ENCODE peak calls at places on chromosome 1, in five cellular contexts. One of them, this sample, is unnamed.

GRCh38 chr1:167453156-167453555 is 65.2 kb downstream of the CD247 start:
- DNase-seq in lower lobe of right lung: no peak
- DNase-seq in adrenal gland: peak; percentile 45
- DNase-seq in CD8-positive, alpha-beta memory T cell: no peak
- DNase-seq in A673: no peak
- DNase-seq in this sample: peak; percentile 25

GRCh38 chr1:1426496-1426960 is 5.5 kb upstream of the ANKRD65 start:
- DNase-seq in A673: no peak
- DNase-seq in lower lobe of right lung: no peak
- DNase-seq in adrenal gland: no peak
- DNase-seq in CD8-positive, alpha-beta memory T cell: no peak
- DNase-seq in this sample: no peak

GRCh38 chr1:110130113-110130591 is 17.9 kb downstream of the UBL4B start:
- DNase-seq in CD8-positive, alpha-beta memory T cell: no peak
- DNase-seq in A673: no peak
- DNase-seq in adrenal gland: no peak
- DNase-seq in lower lobe of right lung: no peak
- DNase-seq in this sample: no peak

GRCh38 chr1:181128592-181129497 is 40.3 kb downstream of the IER5 start:
- DNase-seq in adrenal gland: no peak
- DNase-seq in A673: peak; percentile 77
- DNase-seq in lower lobe of right lung: peak; percentile 85
- DNase-seq in CD8-positive, alpha-beta memory T cell: no peak
- DNase-seq in this sample: no peak

GRCh38 chr1:167616521-167616920 is 13.5 kb upstream of the RCSD1 start:
- DNase-seq in CD8-positive, alpha-beta memory T cell: no peak
- DNase-seq in adrenal gland: no peak
- DNase-seq in A673: no peak
- DNase-seq in lower lobe of right lung: no peak
- DNase-seq in this sample: no peak

GRCh38 chr1:162722036-162722435 is 68.5 kb upstream of the HSD17B7 start:
- DNase-seq in lower lobe of right lung: no peak
- DNase-seq in adrenal gland: no peak
- DNase-seq in CD8-positive, alpha-beta memory T cell: no peak
- DNase-seq in A673: no peak
- DNase-seq in this sample: no peak

GRCh38 chr1:174743654-174744561 is 255.8 kb upstream of the CACYBP start:
- DNase-seq in A673: peak; percentile 60
- DNase-seq in adrenal gland: no peak
- DNase-seq in lower lobe of right lung: no peak
- DNase-seq in CD8-positive, alpha-beta memory T cell: no peak
- DNase-seq in this sample: peak; percentile 47

GRCh38 chr1:54798206-54798605 is 2.9 kb downstream of the TTC22 start:
- DNase-seq in lower lobe of right lung: no peak
- DNase-seq in adrenal gland: no peak
- DNase-seq in A673: no peak
- DNase-seq in CD8-positive, alpha-beta memory T cell: no peak
- DNase-seq in this sample: peak; percentile 82

GRCh38 chr1:53414632-53415031 is 44.6 kb upstream of the DMRTB1 start:
- DNase-seq in lower lobe of right lung: no peak
- DNase-seq in CD8-positive, alpha-beta memory T cell: no peak
- DNase-seq in A673: no peak
- DNase-seq in adrenal gland: no peak
- DNase-seq in this sample: no peak

GRCh38 chr1:12433323-12434053 is 184.5 kb downstream of the DHRS3 start:
- DNase-seq in lower lobe of right lung: no peak
- DNase-seq in CD8-positive, alpha-beta memory T cell: no peak
- DNase-seq in A673: peak; percentile 69
- DNase-seq in adrenal gland: peak; percentile 31
- DNase-seq in this sample: peak; percentile 82

GRCh38 chr1:172795741-172796140 is 136.8 kb downstream of the FASLG start:
- DNase-seq in CD8-positive, alpha-beta memory T cell: no peak
- DNase-seq in adrenal gland: peak; percentile 20
- DNase-seq in A673: no peak
- DNase-seq in lower lobe of right lung: no peak
- DNase-seq in this sample: no peak

GRCh38 chr1:207649865-207650580 is 5.1 kb downstream of the CR1L start:
- DNase-seq in CD8-positive, alpha-beta memory T cell: no peak
- DNase-seq in A673: no peak
- DNase-seq in lower lobe of right lung: no peak
- DNase-seq in adrenal gland: no peak
- DNase-seq in this sample: no peak

GRCh38 chr1:29761159-29761928 is 525.0 kb downstream of the PTPRU start:
- DNase-seq in lower lobe of right lung: no peak
- DNase-seq in A673: no peak
- DNase-seq in CD8-positive, alpha-beta memory T cell: no peak
- DNase-seq in adrenal gland: no peak
- DNase-seq in this sample: no peak

GRCh38 chr1:54459714-54460113 is 53.5 kb upstream of the SSBP3 start:
- DNase-seq in lower lobe of right lung: no peak
- DNase-seq in A673: peak; percentile 46
- DNase-seq in adrenal gland: no peak
- DNase-seq in CD8-positive, alpha-beta memory T cell: no peak
- DNase-seq in this sample: no peak

GRCh38 chr1:116167625-116168276 is 56.6 kb downstream of the MAB21L3 start:
- DNase-seq in lower lobe of right lung: no peak
- DNase-seq in adrenal gland: no peak
- DNase-seq in CD8-positive, alpha-beta memory T cell: no peak
- DNase-seq in A673: no peak
- DNase-seq in this sample: no peak

GRCh38 chr1:169526998-169527397 is 41.3 kb upstream of the SLC19A2 start:
- DNase-seq in lower lobe of right lung: no peak
- DNase-seq in A673: peak; percentile 54
- DNase-seq in adrenal gland: no peak
- DNase-seq in CD8-positive, alpha-beta memory T cell: no peak
- DNase-seq in this sample: no peak

GRCh38 chr1:24899581-24900485 is 30.2 kb downstream of the RUNX3 start:
- DNase-seq in adrenal gland: no peak
- DNase-seq in lower lobe of right lung: no peak
- DNase-seq in A673: no peak
- DNase-seq in CD8-positive, alpha-beta memory T cell: no peak
- DNase-seq in this sample: no peak

GRCh38 chr1:26822737-26823395 is 3.6 kb upstream of the ZDHHC18 start:
- DNase-seq in CD8-positive, alpha-beta memory T cell: no peak
- DNase-seq in lower lobe of right lung: no peak
- DNase-seq in A673: no peak
- DNase-seq in adrenal gland: no peak
- DNase-seq in this sample: peak; percentile 25

GRCh38 chr1:9203623-9204022 is 31.0 kb upstream of the H6PD start:
- DNase-seq in adrenal gland: no peak
- DNase-seq in A673: no peak
- DNase-seq in lower lobe of right lung: no peak
- DNase-seq in CD8-positive, alpha-beta memory T cell: no peak
- DNase-seq in this sample: peak; percentile 45

GRCh38 chr1:234631721-234632125 is 21.7 kb upstream of the IRF2BP2 start:
- DNase-seq in A673: peak; percentile 5
- DNase-seq in lower lobe of right lung: no peak
- DNase-seq in CD8-positive, alpha-beta memory T cell: no peak
- DNase-seq in adrenal gland: no peak
- DNase-seq in this sample: peak; percentile 69

GRCh38 chr1:158104891-158105290 is 75.8 kb upstream of the CD1D start:
- DNase-seq in lower lobe of right lung: no peak
- DNase-seq in adrenal gland: no peak
- DNase-seq in CD8-positive, alpha-beta memory T cell: no peak
- DNase-seq in A673: no peak
- DNase-seq in this sample: no peak

GRCh38 chr1:145892486-145893087 is 6.9 kb upstream of the ANKRD35 start:
- DNase-seq in adrenal gland: peak; percentile 72
- DNase-seq in A673: peak; percentile 53
- DNase-seq in CD8-positive, alpha-beta memory T cell: no peak
- DNase-seq in lower lobe of right lung: no peak
- DNase-seq in this sample: no peak

GRCh38 chr1:151266821-151267220 is 12.3 kb downstream of the PSMD4 start:
- DNase-seq in CD8-positive, alpha-beta memory T cell: no peak
- DNase-seq in adrenal gland: no peak
- DNase-seq in A673: no peak
- DNase-seq in lower lobe of right lung: no peak
- DNase-seq in this sample: no peak

GRCh38 chr1:179121159-179121938 is 39.5 kb downstream of the TOR3A start:
- DNase-seq in CD8-positive, alpha-beta memory T cell: no peak
- DNase-seq in lower lobe of right lung: no peak
- DNase-seq in A673: peak; percentile 68
- DNase-seq in adrenal gland: no peak
- DNase-seq in this sample: peak; percentile 41

GRCh38 chr1:20371411-20371810 is 80.7 kb downstream of the VWA5B1 start:
- DNase-seq in CD8-positive, alpha-beta memory T cell: no peak
- DNase-seq in adrenal gland: peak; percentile 24
- DNase-seq in A673: no peak
- DNase-seq in lower lobe of right lung: no peak
- DNase-seq in this sample: no peak
- H3K27me3 ChIP-seq in CD8-positive, alpha-beta memory T cell: peaks cover under 1% of the 10 kb centered on the region
- H3K27me3 ChIP-seq in adrenal gland: peaks cover 3% of the 10 kb centered on the region
- H3K27me3 ChIP-seq in A673: peaks cover 96% of the 10 kb centered on the region
- H3K27me3 ChIP-seq in lower lobe of right lung: peaks cover 44% of the 10 kb centered on the region
- H3K27me3 ChIP-seq in this sample: peaks cover 12% of the 10 kb centered on the region

GRCh38 chr1:93750946-93751345 is 69.3 kb upstream of the BCAR3 start:
- DNase-seq in CD8-positive, alpha-beta memory T cell: no peak
- DNase-seq in lower lobe of right lung: no peak
- DNase-seq in adrenal gland: no peak
- DNase-seq in A673: no peak
- DNase-seq in this sample: no peak

GRCh38 chr1:93746423-93746822 is 64.8 kb upstream of the BCAR3 start:
- DNase-seq in CD8-positive, alpha-beta memory T cell: no peak
- DNase-seq in A673: no peak
- DNase-seq in adrenal gland: no peak
- DNase-seq in lower lobe of right lung: no peak
- DNase-seq in this sample: no peak

GRCh38 chr1:93749894-93750301 is 68.3 kb upstream of the BCAR3 start:
- DNase-seq in adrenal gland: no peak
- DNase-seq in lower lobe of right lung: no peak
- DNase-seq in CD8-positive, alpha-beta memory T cell: no peak
- DNase-seq in A673: no peak
- DNase-seq in this sample: peak; percentile 73

GRCh38 chr1:93751391-93752250 is 70.0 kb upstream of the BCAR3 start:
- DNase-seq in lower lobe of right lung: no peak
- DNase-seq in adrenal gland: peak; percentile 59
- DNase-seq in A673: no peak
- DNase-seq in CD8-positive, alpha-beta memory T cell: no peak
- DNase-seq in this sample: no peak

DNA sequence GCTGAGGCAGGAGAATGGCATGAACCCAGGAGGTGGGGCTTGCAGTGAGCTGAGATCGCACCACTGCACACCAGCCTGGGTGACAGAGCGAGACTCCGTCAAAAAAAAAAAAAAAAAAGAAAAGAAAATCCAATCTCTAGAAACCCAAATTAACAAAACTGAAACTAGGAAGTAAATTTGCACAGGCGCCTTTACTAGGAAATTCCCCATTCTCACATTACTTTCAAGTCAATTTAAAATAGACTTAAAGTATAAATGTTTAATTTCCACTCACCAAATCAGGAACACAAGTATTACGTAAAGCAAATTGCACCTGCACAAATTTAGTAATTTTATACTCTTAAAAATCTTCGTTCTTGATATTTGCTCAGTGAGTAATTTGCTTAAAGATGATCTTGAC is 67.8 kb upstream of the BCAR3 start:
- DNase-seq in A673: no peak
- DNase-seq in CD8-positive, alpha-beta memory T cell: no peak
- DNase-seq in adrenal gland: no peak
- DNase-seq in lower lobe of right lung: no peak
- DNase-seq in this sample: no peak
- H3K4me3 ChIP-seq in A673: no peak overlapping the region
- H3K4me3 ChIP-seq in CD8-positive, alpha-beta memory T cell: no peak overlapping the region
- H3K4me3 ChIP-seq in adrenal gland: no peak overlapping the region
- H3K4me3 ChIP-seq in lower lobe of right lung: peak overlapping the region; percentile 12
- H3K4me3 ChIP-seq in this sample: no peak overlapping the region

DNA sequence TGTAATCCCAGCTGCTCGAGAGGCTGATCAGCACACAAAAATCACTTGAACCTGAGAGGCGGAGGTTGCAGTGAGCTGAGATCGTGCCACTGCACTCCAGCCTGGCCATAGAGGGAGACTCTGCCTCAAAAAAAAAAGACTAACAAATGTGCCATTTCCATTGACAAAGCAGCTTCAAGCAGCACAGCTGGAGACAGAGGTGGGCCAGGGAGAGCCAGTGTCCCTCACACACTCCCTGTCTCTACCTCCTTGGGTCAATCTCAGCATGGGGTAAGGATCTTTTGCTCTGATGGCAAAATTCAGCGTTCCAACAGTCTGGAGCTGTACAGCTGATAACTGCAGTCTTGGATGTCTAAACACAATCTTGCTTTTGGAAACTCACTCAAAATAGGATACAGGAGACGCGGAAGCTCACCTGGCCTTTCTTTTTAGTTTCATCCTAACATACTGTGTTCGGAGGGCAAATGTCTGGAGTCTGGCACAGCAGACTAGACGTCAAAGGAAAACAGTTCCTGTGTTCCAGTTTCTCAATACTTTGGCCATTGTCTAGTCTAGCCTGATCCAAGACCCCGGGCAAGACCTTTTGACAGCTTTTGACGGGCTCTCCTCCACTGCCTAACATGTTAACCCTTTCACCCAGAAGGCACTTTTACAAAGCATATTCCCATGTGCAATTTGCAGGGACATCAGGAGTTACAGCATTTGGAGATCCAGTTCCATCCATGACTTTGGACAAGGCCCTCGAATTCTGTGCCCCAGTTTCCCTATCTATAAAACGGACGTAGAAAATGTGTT is 2.9 kb downstream of the RCC2 start:
- DNase-seq in CD8-positive, alpha-beta memory T cell: no peak
- DNase-seq in lower lobe of right lung: no peak
- DNase-seq in A673: no peak
- DNase-seq in adrenal gland: no peak
- DNase-seq in this sample: no peak
- H3K36me3 ChIP-seq in CD8-positive, alpha-beta memory T cell: peaks cover 8% of the 10 kb centered on the region
- H3K36me3 ChIP-seq in lower lobe of right lung: peaks cover 20% of the 10 kb centered on the region
- H3K36me3 ChIP-seq in A673: peaks cover 45% of the 10 kb centered on the region
- H3K36me3 ChIP-seq in adrenal gland: peaks cover 10% of the 10 kb centered on the region
- H3K36me3 ChIP-seq in this sample: peaks cover 4% of the 10 kb centered on the region

GRCh38 chr1:37609002-37609401 is 13.3 kb upstream of the GNL2 start:
- DNase-seq in CD8-positive, alpha-beta memory T cell: no peak
- DNase-seq in adrenal gland: no peak
- DNase-seq in A673: no peak
- DNase-seq in lower lobe of right lung: no peak
- DNase-seq in this sample: no peak

GRCh38 chr1:37616330-37616729 is 18.4 kb downstream of the RSPO1 start:
- DNase-seq in lower lobe of right lung: no peak
- DNase-seq in CD8-positive, alpha-beta memory T cell: no peak
- DNase-seq in A673: no peak
- DNase-seq in adrenal gland: no peak
- DNase-seq in this sample: no peak

GRCh38 chr1:37606481-37607263 is 10.9 kb upstream of the GNL2 start:
- DNase-seq in adrenal gland: no peak
- DNase-seq in A673: no peak
- DNase-seq in CD8-positive, alpha-beta memory T cell: no peak
- DNase-seq in lower lobe of right lung: no peak
- DNase-seq in this sample: no peak

GRCh38 chr1:37614105-37614504 is 18.4 kb upstream of the GNL2 start:
- DNase-seq in CD8-positive, alpha-beta memory T cell: no peak
- DNase-seq in lower lobe of right lung: no peak
- DNase-seq in A673: no peak
- DNase-seq in adrenal gland: no peak
- DNase-seq in this sample: no peak

DNA sequence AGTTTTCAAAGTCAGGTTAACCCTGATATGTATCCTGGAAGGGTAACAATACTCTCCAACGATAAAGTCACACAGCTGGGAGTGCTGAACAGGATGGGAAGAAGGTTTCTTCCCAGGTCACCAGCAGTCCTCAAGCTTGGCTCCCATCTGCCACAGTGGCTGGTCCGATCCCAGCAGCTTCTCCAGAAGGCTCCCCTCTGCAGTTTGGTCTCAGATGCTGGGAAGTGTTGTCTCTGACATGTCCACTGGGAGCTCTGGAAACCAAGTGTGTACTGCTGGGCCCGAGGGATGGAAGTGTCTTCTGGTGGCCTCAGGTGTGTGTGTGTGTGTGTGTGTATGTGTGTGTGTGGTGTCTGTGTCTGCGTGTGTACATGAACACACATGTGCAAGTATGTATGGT is 16.4 kb upstream of the GNL2 start:
- DNase-seq in adrenal gland: no peak
- DNase-seq in A673: no peak
- DNase-seq in lower lobe of right lung: no peak
- DNase-seq in CD8-positive, alpha-beta memory T cell: no peak
- DNase-seq in this sample: no peak
- H3K27me3 ChIP-seq in adrenal gland: peaks cover 10% of the 10 kb centered on the region
- H3K27me3 ChIP-seq in A673: peaks cover 82% of the 10 kb centered on the region
- H3K27me3 ChIP-seq in lower lobe of right lung: peaks cover 10% of the 10 kb centered on the region
- H3K27me3 ChIP-seq in CD8-positive, alpha-beta memory T cell: peaks cover 10% of the 10 kb centered on the region
- H3K27me3 ChIP-seq in this sample: peaks cover 5% of the 10 kb centered on the region

This sample was measured in small intestine.